ENCODE peak calls at places on chromosomes 13 and 19, in four cellular contexts. One of them, this sample, is unnamed.

GRCh38 chr13:50650478-50650877 is 193.0 kb downstream of the DLEU7 start:
- ATAC-seq in lower lobe of right lung: no peak
- ATAC-seq in pancreas: no peak
- ATAC-seq in foreskin keratinocyte: no peak
- ATAC-seq in this sample: no peak

GRCh38 chr19:55620410-55620809 is 4.0 kb downstream of the ZNF784 start:
- ATAC-seq in lower lobe of right lung: no peak
- ATAC-seq in pancreas: no peak
- ATAC-seq in foreskin keratinocyte: no peak
- ATAC-seq in this sample: no peak

GRCh38 chr13:98493035-98493401 is 83.9 kb downstream of the STK24 start:
- ATAC-seq in lower lobe of right lung: no peak
- ATAC-seq in pancreas: no peak
- ATAC-seq in foreskin keratinocyte: no peak
- ATAC-seq in this sample: no peak

GRCh38 chr13:98515804-98516465 is 61.0 kb downstream of the STK24 start:
- ATAC-seq in lower lobe of right lung: no peak
- ATAC-seq in pancreas: no peak
- ATAC-seq in foreskin keratinocyte: no peak
- ATAC-seq in this sample: no peak

GRCh38 chr13:36788276-36788675 is 30.7 kb upstream of the RFXAP start:
- ATAC-seq in lower lobe of right lung: no peak
- ATAC-seq in pancreas: no peak
- ATAC-seq in foreskin keratinocyte: peak; percentile 38
- ATAC-seq in this sample: no peak

GRCh38 chr13:92966341-92966740 is 260.3 kb upstream of the GPC6 start:
- ATAC-seq in lower lobe of right lung: no peak
- ATAC-seq in pancreas: no peak
- ATAC-seq in foreskin keratinocyte: no peak
- ATAC-seq in this sample: no peak

GRCh38 chr19:4709440-4710280 is 14.0 kb downstream of the DPP9 start:
- ATAC-seq in lower lobe of right lung: no peak
- ATAC-seq in pancreas: peak; percentile 59
- ATAC-seq in foreskin keratinocyte: no peak
- ATAC-seq in this sample: no peak

GRCh38 chr13:41384749-41385503 is 72.4 kb upstream of the RGCC start:
- ATAC-seq in lower lobe of right lung: no peak
- ATAC-seq in pancreas: no peak
- ATAC-seq in foreskin keratinocyte: no peak
- ATAC-seq in this sample: no peak

GRCh38 chr13:102724923-102725322 is 30.1 kb upstream of the METTL21C start:
- ATAC-seq in lower lobe of right lung: peak; percentile 83
- ATAC-seq in pancreas: peak; percentile 82
- ATAC-seq in foreskin keratinocyte: peak; percentile 84
- ATAC-seq in this sample: no peak

GRCh38 chr19:45865269-45865948 is 1.3 kb downstream of the FOXA3 start:
- ATAC-seq in lower lobe of right lung: no peak
- ATAC-seq in pancreas: no peak
- ATAC-seq in foreskin keratinocyte: no peak
- ATAC-seq in this sample: no peak

GRCh38 chr13:50693755-50694154 is 149.7 kb downstream of the DLEU7 start:
- ATAC-seq in lower lobe of right lung: peak; percentile 83
- ATAC-seq in pancreas: peak; percentile 45
- ATAC-seq in foreskin keratinocyte: no peak
- ATAC-seq in this sample: peak; percentile 74

GRCh38 chr19:32822916-32823746 is 46.4 kb downstream of the SLC7A9 start:
- ATAC-seq in lower lobe of right lung: no peak
- ATAC-seq in pancreas: no peak
- ATAC-seq in foreskin keratinocyte: no peak
- ATAC-seq in this sample: no peak

GRCh38 chr13:38415233-38415632 is 65.6 kb downstream of the UFM1 start:
- ATAC-seq in lower lobe of right lung: no peak
- ATAC-seq in pancreas: no peak
- ATAC-seq in foreskin keratinocyte: peak; percentile 41
- ATAC-seq in this sample: no peak

GRCh38 chr19:42313096-42313839 is at the start of gene TMEM145:
- ATAC-seq in lower lobe of right lung: peak; percentile 76
- ATAC-seq in pancreas: peak; percentile 90
- ATAC-seq in foreskin keratinocyte: peak; percentile 73
- ATAC-seq in this sample: peak; percentile 77

GRCh38 chr13:99636728-99637353 is 135.6 kb downstream of the TM9SF2 start:
- ATAC-seq in lower lobe of right lung: no peak
- ATAC-seq in pancreas: no peak
- ATAC-seq in foreskin keratinocyte: no peak
- ATAC-seq in this sample: no peak

GRCh38 chr13:19864018-19864338 is 529 bp upstream of the ZMYM5 start:
- ATAC-seq in lower lobe of right lung: peak; percentile 69
- ATAC-seq in pancreas: peak; percentile 54
- ATAC-seq in foreskin keratinocyte: peak; percentile 22
- ATAC-seq in this sample: peak; percentile 18

GRCh38 chr13:89890806-89891205 is 1456.7 kb upstream of the MIR17HG start:
- ATAC-seq in lower lobe of right lung: no peak
- ATAC-seq in pancreas: no peak
- ATAC-seq in foreskin keratinocyte: no peak
- ATAC-seq in this sample: no peak

GRCh38 chr19:30696514-30696913 is 324.3 kb downstream of the ZNF536 start:
- ATAC-seq in lower lobe of right lung: peak; percentile 17
- ATAC-seq in pancreas: peak; percentile 89
- ATAC-seq in foreskin keratinocyte: no peak
- ATAC-seq in this sample: no peak

GRCh38 chr13:113876341-113877148 is 12.7 kb upstream of the GAS6 start:
- ATAC-seq in lower lobe of right lung: no peak
- ATAC-seq in pancreas: no peak
- ATAC-seq in foreskin keratinocyte: no peak
- ATAC-seq in this sample: no peak

GRCh38 chr19:14475251-14476073 is at the start of gene PTGER1:
- ATAC-seq in lower lobe of right lung: peak; percentile 11
- ATAC-seq in pancreas: peak; percentile 33
- ATAC-seq in foreskin keratinocyte: no peak
- ATAC-seq in this sample: peak; percentile 20

GRCh38 chr19:19261350-19262189 is 11.5 kb downstream of the TM6SF2 start:
- ATAC-seq in lower lobe of right lung: peak; percentile 16
- ATAC-seq in pancreas: no peak
- ATAC-seq in foreskin keratinocyte: no peak
- ATAC-seq in this sample: no peak

GRCh38 chr19:10828981-10829821 is 6.8 kb downstream of the TMED1 start:
- ATAC-seq in lower lobe of right lung: no peak
- ATAC-seq in pancreas: no peak
- ATAC-seq in foreskin keratinocyte: no peak
- ATAC-seq in this sample: no peak

GRCh38 chr19:45150180-45150579 is 10.6 kb downstream of the NKPD1 start:
- ATAC-seq in lower lobe of right lung: no peak
- ATAC-seq in pancreas: no peak
- ATAC-seq in foreskin keratinocyte: no peak
- ATAC-seq in this sample: no peak

GRCh38 chr13:98533912-98534311 is 43.0 kb downstream of the STK24 start:
- ATAC-seq in lower lobe of right lung: no peak
- ATAC-seq in pancreas: no peak
- ATAC-seq in foreskin keratinocyte: no peak
- ATAC-seq in this sample: no peak

GRCh38 chr13:25971499-25972145 is 80.2 kb downstream of the SHISA2 start:
- ATAC-seq in lower lobe of right lung: no peak
- ATAC-seq in pancreas: no peak
- ATAC-seq in foreskin keratinocyte: no peak
- ATAC-seq in this sample: no peak

DNA sequence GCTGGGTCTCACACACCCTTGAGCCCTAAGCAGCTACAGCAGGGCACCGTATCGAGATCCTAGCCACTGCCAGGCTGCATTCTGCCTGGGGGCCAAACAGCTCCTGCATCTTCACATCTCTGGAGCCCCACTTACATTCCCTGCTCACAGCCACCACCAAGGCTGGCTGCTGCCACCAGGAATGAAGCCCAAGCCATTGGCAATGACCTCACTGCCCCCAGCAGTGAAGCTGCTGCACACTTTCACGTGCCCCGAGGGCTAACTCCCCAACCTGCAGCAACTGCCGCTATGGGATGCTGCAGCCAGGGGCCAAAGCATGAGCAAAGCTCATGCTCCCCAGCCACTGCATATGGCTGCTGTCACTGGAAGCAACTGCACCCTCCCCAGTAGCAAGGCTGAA is 42.0 kb downstream of the F2RL3 start:
- ATAC-seq in lower lobe of right lung: no peak
- ATAC-seq in pancreas: no peak
- ATAC-seq in foreskin keratinocyte: no peak
- ATAC-seq in this sample: no peak
- H3K27ac ChIP-seq in lower lobe of right lung: no peak overlapping the region
- H3K27ac ChIP-seq in pancreas: no peak overlapping the region
- H3K27ac ChIP-seq in foreskin keratinocyte: no peak overlapping the region
- H3K27ac ChIP-seq in this sample: no peak overlapping the region

GRCh38 chr13:110070511-110071120 is 236.3 kb downstream of the COL4A1 start:
- ATAC-seq in lower lobe of right lung: no peak
- ATAC-seq in pancreas: peak; percentile 64
- ATAC-seq in foreskin keratinocyte: peak; percentile 99
- ATAC-seq in this sample: no peak
- H3K27ac ChIP-seq in lower lobe of right lung: no peak overlapping the region
- H3K27ac ChIP-seq in pancreas: no peak overlapping the region
- H3K27ac ChIP-seq in foreskin keratinocyte: peak overlapping the region; percentile 49
- H3K27ac ChIP-seq in this sample: no peak overlapping the region

DNA sequence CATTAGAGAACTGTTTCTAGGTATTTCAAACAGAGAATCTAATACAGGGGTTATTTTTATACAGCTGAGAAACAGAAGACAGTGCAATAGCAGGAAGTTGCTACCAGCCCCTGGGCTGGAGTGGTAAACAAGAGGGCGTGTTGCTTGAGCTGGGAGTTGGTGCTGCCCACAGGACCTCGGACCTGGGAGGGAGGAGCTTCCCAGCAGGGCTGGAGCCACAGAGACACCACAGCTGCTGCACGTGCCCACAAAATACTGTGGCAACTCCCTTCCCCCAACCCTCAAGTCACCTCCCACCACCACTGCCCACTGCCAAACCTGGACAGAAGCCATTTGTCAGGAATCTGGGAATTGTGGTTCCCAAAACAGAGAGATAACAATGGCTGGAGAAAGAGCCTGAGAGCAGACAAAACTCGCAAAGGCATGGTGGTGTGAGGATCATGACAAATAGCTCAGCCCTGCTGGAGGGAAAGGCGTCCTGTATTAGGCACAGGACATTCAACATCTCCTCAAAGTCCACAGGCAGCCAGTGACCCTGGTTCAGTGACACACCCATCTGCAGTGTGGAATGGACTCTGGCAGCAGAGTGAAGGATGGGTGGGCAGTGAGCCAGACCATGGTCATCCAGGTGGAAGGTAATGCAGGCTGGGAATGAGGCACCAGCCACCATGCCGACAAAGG is 57.2 kb downstream of the SPATA13 start:
- ATAC-seq in lower lobe of right lung: peak; percentile 33
- ATAC-seq in pancreas: no peak
- ATAC-seq in foreskin keratinocyte: no peak
- ATAC-seq in this sample: no peak
- H3K27ac ChIP-seq in lower lobe of right lung: peak overlapping the region; percentile 54
- H3K27ac ChIP-seq in pancreas: no peak overlapping the region
- H3K27ac ChIP-seq in foreskin keratinocyte: no peak overlapping the region
- H3K27ac ChIP-seq in this sample: no peak overlapping the region

DNA sequence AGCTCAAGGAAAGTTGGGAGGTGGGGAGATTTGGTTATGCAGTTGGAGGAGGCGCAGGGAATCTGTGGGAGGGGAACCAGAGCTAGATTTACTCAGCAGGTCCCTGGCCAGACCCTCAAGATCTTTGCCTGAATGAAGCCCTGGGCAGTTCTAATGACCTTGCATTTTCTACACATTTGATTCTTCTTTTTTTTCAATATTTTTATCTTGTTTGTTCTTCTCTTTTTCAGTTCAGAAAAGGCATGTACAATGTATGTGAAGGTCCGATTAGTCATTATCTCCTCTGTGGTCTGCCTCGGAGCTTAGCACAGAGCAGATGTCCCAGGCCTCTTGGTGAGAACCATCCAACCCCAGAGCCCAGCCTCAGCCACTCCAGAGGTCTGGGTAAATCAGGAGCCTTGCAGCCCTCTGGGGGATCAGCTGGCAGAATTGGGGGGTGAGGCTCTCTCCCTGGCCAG is 24.2 kb downstream of the SERP2 start:
- ATAC-seq in lower lobe of right lung: no peak
- ATAC-seq in pancreas: no peak
- ATAC-seq in foreskin keratinocyte: no peak
- ATAC-seq in this sample: no peak
- H3K27ac ChIP-seq in lower lobe of right lung: peak overlapping the region; percentile 25
- H3K27ac ChIP-seq in pancreas: no peak overlapping the region
- H3K27ac ChIP-seq in foreskin keratinocyte: no peak overlapping the region
- H3K27ac ChIP-seq in this sample: peak overlapping the region; percentile 47

This sample was measured in gastroesophageal sphincter.